ENCODE peak calls at places on chromosome 4, in seven cellular contexts. E is HEK293T; N is ELR; S is CD4-positive, CD25-positive, alpha-beta regulatory T cell; T is neural crest cell; I is lung microvascular endothelial cell; P is GM13976. B is an unnamed sample.

GRCh38 chr4:48649505-48649904 is 130.6 kb downstream of the FRYL start:
- DNase-seq in T (no peak), S (no peak), E (no peak), N (no peak), P (no peak), I (no peak), B (no peak)

GRCh38 chr4:182924497-182924896 is 7.3 kb upstream of the DCTD start:
- DNase-seq in N (peak; percentile 54), T (no peak), I (peak; percentile 56), E (no peak), S (no peak), P (no peak), B (no peak)

GRCh38 chr4:116016201-116016600 is 902.8 kb upstream of the NDST4 start:
- DNase-seq in T (no peak), N (peak; percentile 70), I (peak; percentile 56), S (no peak), E (no peak), P (no peak), B (no peak)

GRCh38 chr4:149203256-149204001 is 612.2 kb downstream of the IQCM start:
- DNase-seq in I (no peak), N (no peak), S (no peak), E (no peak), P (no peak), T (no peak), B (no peak)

GRCh38 chr4:78666830-78667258 is 109.3 kb upstream of the BMP2K start:
- DNase-seq in E (no peak), S (no peak), I (no peak), P (no peak), N (no peak), T (no peak), B (no peak)

GRCh38 chr4:24137963-24138601 is 248.2 kb upstream of the PPARGC1A start:
- DNase-seq in P (no peak), T (no peak), E (no peak), N (no peak), S (no peak), I (no peak), B (no peak)

GRCh38 chr4:152659806-152660205 is 20.0 kb downstream of the TMEM154 start:
- DNase-seq in P (no peak), T (no peak), I (no peak), N (no peak), S (no peak), E (no peak), B (no peak)

GRCh38 chr4:168677063-168677462 is 180.2 kb downstream of the PALLD start:
- DNase-seq in T (no peak), N (no peak), S (no peak), E (no peak), I (no peak), P (no peak), B (peak; percentile 49)

GRCh38 chr4:144356941-144357381 is 216.4 kb upstream of the GYPA start:
- DNase-seq in S (no peak), E (no peak), N (no peak), I (peak; percentile 10), T (no peak), P (no peak), B (no peak)

GRCh38 chr4:177356191-177356590 is 46.5 kb downstream of the NEIL3 start:
- DNase-seq in I (no peak), T (no peak), E (no peak), N (peak; percentile 51), P (no peak), S (no peak), B (no peak)

GRCh38 chr4:87978656-87979055 is 3.1 kb downstream of the SPP1 start:
- DNase-seq in S (no peak), P (no peak), E (no peak), I (peak; percentile 6), N (peak; percentile 66), T (no peak), B (no peak)

GRCh38 chr4:150510176-150510875 is 71.6 kb upstream of the MAB21L2 start:
- DNase-seq in P (no peak), T (no peak), I (peak; percentile 85), N (peak; percentile 79), S (no peak), E (no peak), B (no peak)

GRCh38 chr4:89303177-89303576 is 4.4 kb downstream of the GPRIN3 start:
- DNase-seq in P (no peak), I (no peak), E (peak; percentile 28), S (peak; percentile 80), N (no peak), T (no peak), B (no peak)

GRCh38 chr4:88623097-88623496 is 30.8 kb downstream of the HERC3 start:
- DNase-seq in S (no peak), E (no peak), I (peak; percentile 50), P (no peak), N (peak; percentile 96), T (no peak), B (no peak)

GRCh38 chr4:164755432-164755831 is 1.5 kb downstream of the SMIM31 start:
- DNase-seq in S (no peak), T (no peak), I (no peak), E (no peak), P (no peak), N (no peak), B (no peak)

GRCh38 chr4:2812600-2812932 is 19.7 kb downstream of the SH3BP2 start:
- DNase-seq in S (no peak), P (no peak), E (no peak), T (no peak), N (peak; percentile 12), I (no peak), B (no peak)

GRCh38 chr4:25810815-25811690 is 51.7 kb downstream of the SEL1L3 start:
- DNase-seq in I (no peak), S (no peak), T (no peak), P (no peak), E (no peak), N (no peak), B (no peak)

GRCh38 chr4:26613735-26614134 is 29.9 kb downstream of the TBC1D19 start:
- DNase-seq in N (no peak), T (no peak), P (no peak), E (no peak), I (no peak), S (no peak), B (no peak)

GRCh38 chr4:93870876-93871458 is 42.4 kb downstream of the ATOH1 start:
- DNase-seq in N (no peak), E (peak; percentile 10), S (no peak), P (no peak), T (no peak), I (no peak), B (no peak)

GRCh38 chr4:112251044-112251632 is 19.6 kb downstream of the AP1AR start:
- DNase-seq in S (no peak), I (no peak), N (no peak), T (no peak), P (no peak), E (no peak), B (no peak)

GRCh38 chr4:42519803-42520417 is 122.6 kb downstream of the SHISA3 start:
- DNase-seq in S (peak; percentile 45), P (peak; percentile 20), T (peak; percentile 78), E (peak; percentile 31), N (peak; percentile 54), I (peak; percentile 64), B (peak; percentile 12)

GRCh38 chr4:7547368-7548040 is 112.8 kb upstream of the PSAPL1 start:
- DNase-seq in N (peak; percentile 19), S (no peak), I (no peak), T (no peak), P (no peak), E (no peak), B (no peak)

GRCh38 chr4:77538574-77539157 is 67.0 kb upstream of the CXCL13 start:
- DNase-seq in P (no peak), N (peak; percentile 3), E (no peak), S (no peak), T (no peak), I (peak; percentile 8), B (no peak)

GRCh38 chr4:176565044-176565443 is 227.7 kb downstream of the VEGFC start:
- DNase-seq in N (peak; percentile 45), P (no peak), E (no peak), S (no peak), I (peak; percentile 5), T (no peak), B (no peak)

GRCh38 chr4:8373270-8373972 is 67.1 kb downstream of the ACOX3 start:
- DNase-seq in I (no peak), T (no peak), S (no peak), E (no peak), N (no peak), P (no peak), B (no peak)

GRCh38 chr4:152223600-152223999 is 312.3 kb downstream of the FBXW7 start:
- DNase-seq in I (no peak), S (no peak), N (no peak), E (no peak), T (no peak), P (no peak), B (no peak)

GRCh38 chr4:128812360-128812958 is 3.0 kb downstream of the JADE1 start:
- DNase-seq in P (no peak), I (peak; percentile 70), N (peak; percentile 82), S (no peak), E (peak; percentile 23), T (no peak), B (peak; percentile 68)

GRCh38 chr4:159206427-159206871 is 103.6 kb downstream of the RAPGEF2 start:
- DNase-seq in S (peak; percentile 10), N (peak; percentile 66), P (peak; percentile 48), E (no peak), I (peak; percentile 85), T (no peak), B (no peak)

GRCh38 chr4:65046496-65047101 is 623.7 kb downstream of the EPHA5 start:
- DNase-seq in E (no peak), I (no peak), P (no peak), T (no peak), N (peak; percentile 41), S (no peak), B (no peak)

GRCh38 chr4:88277711-88278025 is 6.7 kb downstream of the PPM1K start:
- DNase-seq in T (no peak), E (no peak), P (no peak), S (no peak), I (no peak), N (no peak), B (no peak)

GRCh38 chr4:164946810-164947209 is 30.6 kb downstream of the TRIM61 start:
- DNase-seq in N (no peak), P (no peak), E (no peak), I (no peak), T (no peak), S (no peak), B (no peak)

GRCh38 chr4:151887151-151887815 is 126.5 kb upstream of the GATB start:
- DNase-seq in I (peak; percentile 18), P (no peak), S (no peak), E (no peak), T (no peak), N (peak; percentile 32), B (no peak)

GRCh38 chr4:184504385-184504784 is 30.0 kb upstream of the IRF2 start:
- DNase-seq in T (no peak), P (no peak), N (no peak), E (no peak), I (no peak), S (no peak), B (no peak)

GRCh38 chr4:112978691-112979472 is 70.6 kb upstream of the ANK2 start:
- DNase-seq in I (no peak), S (no peak), P (no peak), T (no peak), N (peak; percentile 80), E (no peak), B (no peak)

GRCh38 chr4:165780735-165781134 is 92.3 kb upstream of the TLL1 start:
- DNase-seq in T (no peak), N (no peak), E (no peak), S (no peak), P (no peak), I (no peak), B (no peak)

GRCh38 chr4:82437285-82438005 is 7.1 kb downstream of the ENOPH1 start:
- DNase-seq in I (no peak), T (no peak), P (no peak), E (peak; percentile 14), N (no peak), S (no peak), B (no peak)

B was measured in NCI-H526 treated with DMSO at 0.1 percent for 48 hours.